ENCODE peak calls at places on chromosomes 6 and 20, in four cellular contexts. N, W, Z and Y are unnamed samples.

GRCh38 chr6:27280540-27281000 is 31.5 kb downstream of the POM121L2 start:
- DNase-seq in N (no peak), Z (peak), W (no peak), Y (no peak)

GRCh38 chr20:31573555-31574295 is 31.4 kb upstream of the ID1 start:
- DNase-seq in N (no peak), W (no peak), Z (peak), Y (no peak)

GRCh38 chr6:167951781-167952511 is 45.5 kb upstream of the KIF25 start:
- DNase-seq in N (no peak), W (no peak), Z (no peak), Y (no peak)

GRCh38 chr20:63457737-63458136 is 14.7 kb downstream of the KCNQ2 start:
- DNase-seq in N (no peak), Z (peak), W (peak), Y (no peak)

GRCh38 chr6:43940393-43941087 is 170.5 kb downstream of the VEGFA start:
- DNase-seq in Z (no peak), N (no peak), W (no peak), Y (no peak)

GRCh38 chr6:145015739-145016558 is 719.4 kb downstream of the EPM2A start:
- DNase-seq in N (no peak), Z (peak), W (no peak), Y (no peak)

GRCh38 chr6:64325093-64325492 is 689.5 kb downstream of the PHF3 start:
- DNase-seq in N (no peak), Z (no peak), W (no peak), Y (no peak)

GRCh38 chr6:6686748-6687601 is 98.5 kb downstream of the LY86 start:
- DNase-seq in W (peak), Z (peak), N (peak), Y (peak)

GRCh38 chr6:35507221-35507620 is 5.5 kb downstream of the TULP1 start:
- DNase-seq in W (no peak), N (no peak), Z (no peak), Y (no peak)

GRCh38 chr6:160990847-160991410 is 640 bp upstream of the MAP3K4 start:
- DNase-seq in N (no peak), W (no peak), Z (no peak), Y (no peak)

GRCh38 chr6:81326856-81327561 is 425.5 kb downstream of the TENT5A start:
- DNase-seq in W (no peak), N (no peak), Z (no peak), Y (no peak)

GRCh38 chr6:47278545-47278944 is 31.2 kb downstream of the TNFRSF21 start:
- DNase-seq in N (no peak), W (no peak), Z (peak), Y (no peak)

GRCh38 chr6:3032986-3033385 is 33.3 kb downstream of the NQO2 start:
- DNase-seq in W (no peak), N (no peak), Z (peak), Y (no peak)

GRCh38 chr20:35563834-35564233 is 22.0 kb downstream of the ERGIC3 start:
- DNase-seq in W (no peak), Z (no peak), N (no peak), Y (no peak)

GRCh38 chr6:35089935-35090505 is 51.1 kb downstream of the TCP11 start:
- DNase-seq in Z (no peak), N (no peak), W (peak), Y (no peak)

GRCh38 chr6:163226836-163227485 is 187.6 kb upstream of the QKI start:
- DNase-seq in Z (no peak), N (no peak), W (no peak), Y (no peak)

GRCh38 chr6:131828080-131828479 is 20.3 kb downstream of the ENPP1 start:
- DNase-seq in N (no peak), Z (no peak), W (no peak), Y (peak)

GRCh38 chr6:32969685-32970412 is 1.5 kb downstream of the BRD2 start:
- DNase-seq in W (peak), Z (peak), N (peak), Y (peak)

GRCh38 chr6:42316390-42316970 is 98.8 kb upstream of the MRPS10 start:
- DNase-seq in W (no peak), N (no peak), Z (peak), Y (peak)

GRCh38 chr20:10367921-10368701 is 65.9 kb downstream of the MKKS start:
- DNase-seq in N (no peak), Z (no peak), W (no peak), Y (no peak)

GRCh38 chr20:23078994-23079364 is 7.1 kb downstream of the CD93 start:
- DNase-seq in Z (peak), N (peak), W (no peak), Y (no peak)

GRCh38 chr6:127854009-127854408 is 46.8 kb downstream of the THEMIS start:
- DNase-seq in Z (peak), W (no peak), N (no peak), Y (no peak)

GRCh38 chr6:110485461-110485860 is 9.0 kb upstream of the SLC22A16 start:
- DNase-seq in Z (no peak), W (no peak), N (no peak), Y (no peak)

GRCh38 chr6:135936606-135937005 is 85.1 kb downstream of the PDE7B start:
- DNase-seq in W (no peak), N (no peak), Z (peak), Y (no peak)

GRCh38 chr20:29873946-29874345 is 1383.5 kb upstream of the DEFB115 start:
- DNase-seq in Z (peak), N (no peak), W (peak), Y (no peak)

GRCh38 chr20:22346716-22347115 is 237.7 kb downstream of the FOXA2 start:
- DNase-seq in W (no peak), Z (no peak), N (no peak), Y (no peak)

GRCh38 chr6:150874184-150874583 is 8.7 kb downstream of the MTHFD1L start:
- DNase-seq in W (no peak), N (no peak), Z (no peak), Y (no peak)

GRCh38 chr6:127210725-127211124 is 55.9 kb upstream of the RNF146 start:
- DNase-seq in Z (no peak), N (no peak), W (no peak), Y (no peak)

GRCh38 chr6:36660771-36661471 is 17.6 kb upstream of the CDKN1A start:
- DNase-seq in Z (no peak), N (peak), W (peak), Y (no peak)

GRCh38 chr6:114747995-114748625 is 405.3 kb upstream of the HS3ST5 start:
- DNase-seq in N (no peak), W (peak), Z (peak), Y (peak)

GRCh38 chr6:17505062-17505476 is 95.0 kb upstream of the FAM8A1 start:
- DNase-seq in Z (peak), N (no peak), W (no peak), Y (no peak)

GRCh38 chr20:51021067-51022025 is 1.6 kb downstream of the KCNG1 start:
- DNase-seq in N (no peak), Z (no peak), W (no peak), Y (no peak)

GRCh38 chr20:47189060-47189459 is 167.4 kb downstream of the ZMYND8 start:
- DNase-seq in N (no peak), Z (no peak), W (no peak), Y (no peak)

GRCh38 chr6:133608620-133609019 is 280.3 kb upstream of the TCF21 start:
- DNase-seq in N (no peak), W (no peak), Z (no peak), Y (no peak)

DNA sequence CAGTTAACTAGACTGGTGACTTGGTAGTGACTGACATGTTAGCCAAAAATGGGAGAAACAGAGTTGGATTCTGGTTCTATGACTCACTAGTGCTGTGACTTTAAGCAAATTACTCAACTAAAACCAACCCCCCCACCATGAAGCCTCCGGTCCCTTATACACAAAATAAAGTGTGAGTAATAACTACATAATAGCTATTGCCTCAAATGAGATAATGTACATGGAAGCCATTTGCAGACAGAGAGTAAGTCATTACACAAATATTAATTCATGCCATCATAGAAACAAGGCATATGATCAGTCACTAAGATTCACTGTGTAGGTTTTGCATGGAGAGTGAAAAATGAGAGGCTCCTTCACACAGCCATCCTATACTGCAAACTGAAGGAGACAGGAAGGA is 111.9 kb downstream of the HIVEP2 start:
- DNase-seq in Z (peak), W (no peak), N (no peak), Y (no peak)
- H3K27ac ChIP-seq in Z (peak), W (no peak), N (no peak), Y (no peak)

GRCh38 chr6:38155576-38156204 is 336.2 kb downstream of the ZFAND3 start:
- DNase-seq in W (no peak), Z (no peak), N (no peak), Y (no peak)
- TF ChIP-seq EP300 in W (no peak), Z (no peak), N (no peak), Y (no peak)

GRCh38 chr6:15690451-15690961 is 27.7 kb upstream of the DTNBP1 start:
- DNase-seq in Z (no peak), N (no peak), W (no peak), Y (no peak)
- H3K27ac ChIP-seq in Z (no peak), N (no peak), W (peak), Y (no peak)

GRCh38 chr20:58458342-58459057 is 56.7 kb downstream of the APCDD1L start:
- DNase-seq in Z (no peak), N (no peak), W (no peak), Y (no peak)
- TF ChIP-seq EP300 in Z (no peak), N (no peak), W (no peak), Y (no peak)

DNA sequence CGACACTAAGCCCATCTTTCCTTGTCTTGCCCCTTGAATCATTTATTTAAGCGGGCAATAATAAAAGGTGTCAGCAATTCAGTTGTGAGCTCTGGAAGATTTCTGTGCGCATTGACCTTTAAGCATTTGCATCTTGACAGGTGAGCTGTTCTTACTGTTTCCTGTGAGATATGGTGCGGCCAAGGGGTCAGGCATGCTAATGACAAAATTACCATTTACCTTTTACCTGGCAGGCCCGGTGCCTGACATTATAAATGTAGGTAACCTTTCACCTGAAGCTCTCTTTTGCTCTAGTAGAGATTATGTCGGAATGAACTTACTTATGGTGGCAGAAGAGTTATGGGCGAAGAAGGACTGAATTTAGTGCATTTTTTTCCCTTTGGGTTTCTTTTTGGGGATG is 89.3 kb upstream of the EEF1E1 start:
- DNase-seq in Z (no peak), W (no peak), N (no peak), Y (no peak)
- H3K27ac ChIP-seq in Z (no peak), W (no peak), N (no peak), Y (no peak)